ENCODE peak calls at places on chromosome 1, in ten cellular contexts. K is gastrocnemius medialis; C is prostate gland; P is RWPE1; L is brain microvascular endothelial cell; X is cardiac muscle cell; S is spleen; Q is A549; U is CD4-positive, alpha-beta memory T cell; R is HCT116. Z is an unnamed sample.

GRCh38 chr1:31108861-31109260 is 43.3 kb upstream of the PUM1 start:
- DNase-seq in K (no peak), C (no peak), P (no peak), L (no peak), X (no peak), S (no peak), Q (no peak), U (no peak), R (no peak), Z (no peak)

GRCh38 chr1:222784371-222784770 is 30.5 kb upstream of the DISP1 start:
- DNase-seq in K (no peak), C (no peak), P (no peak), L (no peak), X (no peak), S (no peak), Q (no peak), U (no peak), R (no peak), Z (no peak)

GRCh38 chr1:56644064-56644940 is 812 bp upstream of the PRKAA2 start:
- DNase-seq in K (peak), C (no peak), P (peak), L (peak), X (peak), S (no peak), Q (no peak), U (no peak), R (no peak), Z (no peak)

GRCh38 chr1:242824435-242824834 is 299.9 kb upstream of the PLD5 start:
- DNase-seq in K (no peak), C (no peak), P (peak), L (peak), X (no peak), S (no peak), Q (no peak), U (no peak), R (no peak), Z (no peak)

GRCh38 chr1:18284750-18285532 is 177.3 kb downstream of the IGSF21 start:
- DNase-seq in K (no peak), C (no peak), P (no peak), L (no peak), X (no peak), S (no peak), Q (no peak), U (no peak), R (no peak), Z (no peak)

GRCh38 chr1:95384570-95384969 is 150.6 kb downstream of the RWDD3 start:
- DNase-seq in K (no peak), C (no peak), P (peak), L (no peak), X (peak), S (no peak), Q (no peak), U (no peak), R (no peak), Z (no peak)

GRCh38 chr1:37822942-37823865 is 15.2 kb upstream of the YRDC start:
- DNase-seq in K (no peak), C (no peak), P (no peak), L (peak), X (no peak), S (no peak), Q (no peak), U (no peak), R (no peak), Z (no peak)

GRCh38 chr1:68015960-68016359 is 34.5 kb downstream of the DIRAS3 start:
- DNase-seq in K (no peak), C (no peak), P (no peak), L (no peak), X (no peak), S (no peak), Q (no peak), U (no peak), R (no peak), Z (no peak)

GRCh38 chr1:246152986-246153431 is 354.1 kb downstream of the SMYD3 start:
- DNase-seq in K (no peak), C (no peak), P (no peak), L (no peak), X (no peak), S (no peak), Q (no peak), U (no peak), R (no peak), Z (no peak)

GRCh38 chr1:65444128-65444527 is 23.7 kb downstream of the LEPR start:
- DNase-seq in K (no peak), C (no peak), P (no peak), L (no peak), X (no peak), S (no peak), Q (no peak), U (no peak), R (no peak), Z (no peak)

GRCh38 chr1:33383974-33384767 is 46.7 kb downstream of the PHC2 start:
- DNase-seq in K (no peak), C (no peak), P (peak), L (peak), X (no peak), S (no peak), Q (no peak), U (no peak), R (no peak), Z (no peak)

GRCh38 chr1:1605724-1606123 is 5.8 kb upstream of the FNDC10 start:
- DNase-seq in K (no peak), C (no peak), P (no peak), L (no peak), X (no peak), S (no peak), Q (no peak), U (no peak), R (no peak), Z (no peak)

GRCh38 chr1:227388214-227388613 is 69.9 kb upstream of the CDC42BPA start:
- DNase-seq in K (no peak), C (no peak), P (no peak), L (no peak), X (no peak), S (no peak), Q (no peak), U (no peak), R (no peak), Z (no peak)

GRCh38 chr1:72285074-72285425 is 2.7 kb upstream of the NEGR1 start:
- DNase-seq in K (peak), C (no peak), P (no peak), L (no peak), X (no peak), S (no peak), Q (no peak), U (no peak), R (no peak), Z (no peak)

GRCh38 chr1:152036316-152037216 is at the start of gene S100A11:
- DNase-seq in K (peak), C (peak), P (peak), L (peak), X (peak), S (peak), Q (peak), U (peak), R (peak), Z (peak)

GRCh38 chr1:244092293-244093264 is 41.5 kb downstream of the ZBTB18 start:
- DNase-seq in K (no peak), C (no peak), P (no peak), L (no peak), X (no peak), S (no peak), Q (peak), U (no peak), R (no peak), Z (no peak)

GRCh38 chr1:229714964-229715603 is 89.0 kb downstream of the URB2 start:
- DNase-seq in K (no peak), C (peak), P (peak), L (no peak), X (no peak), S (no peak), Q (peak), U (no peak), R (peak), Z (no peak)

GRCh38 chr1:4174291-4175200 is 274.5 kb upstream of the C1orf174 start:
- DNase-seq in K (no peak), C (no peak), P (no peak), L (no peak), X (no peak), S (peak), Q (no peak), U (no peak), R (no peak), Z (peak)

GRCh38 chr1:150981805-150982712 is at the start of gene ANXA9:
- DNase-seq in K (no peak), C (no peak), P (no peak), L (no peak), X (no peak), S (no peak), Q (no peak), U (no peak), R (no peak), Z (no peak)

GRCh38 chr1:205604825-205605544 is 26.8 kb downstream of the ELK4 start:
- DNase-seq in K (no peak), C (no peak), P (no peak), L (no peak), X (no peak), S (no peak), Q (no peak), U (no peak), R (no peak), Z (no peak)

DNA sequence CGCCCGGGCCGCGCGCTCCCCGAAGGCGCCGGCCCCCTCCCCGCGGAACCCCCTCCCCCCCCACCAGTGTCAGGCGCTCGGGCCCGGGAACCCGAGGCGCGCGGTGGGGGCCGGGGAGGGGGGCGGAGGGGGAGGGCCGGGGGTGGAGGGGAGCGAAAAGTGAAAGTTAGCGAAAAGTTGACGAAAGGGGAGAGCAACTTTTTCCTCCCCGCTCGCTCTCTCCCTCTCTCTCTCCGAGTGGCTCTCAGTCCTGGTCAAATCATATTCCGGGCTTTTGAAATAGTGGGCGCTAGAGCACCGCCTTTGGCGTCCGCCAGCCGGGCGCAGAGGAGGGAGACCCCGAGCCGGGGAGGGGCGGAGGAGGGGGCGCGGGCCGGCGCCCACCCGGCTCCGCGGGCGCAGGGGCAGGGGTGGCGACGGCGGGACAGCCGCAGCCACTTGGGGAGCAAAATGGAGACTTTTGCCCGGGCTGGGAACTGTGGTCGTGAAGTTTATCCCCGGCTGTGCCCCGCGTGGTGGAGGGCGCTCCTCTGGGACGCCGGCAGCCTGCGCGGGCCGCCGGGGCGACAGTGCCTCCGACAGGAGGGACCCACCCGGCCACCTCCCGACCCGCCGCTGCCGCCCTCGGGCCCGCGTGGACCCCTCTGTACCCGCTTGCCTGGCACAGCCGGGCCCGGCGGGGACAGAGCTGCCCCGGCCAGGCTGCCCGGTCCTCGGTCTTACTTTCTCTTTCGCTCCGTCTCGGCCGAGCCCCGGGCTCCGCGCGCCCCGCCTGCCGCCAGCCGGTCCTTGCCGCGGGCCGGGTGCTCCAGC is 694 bp downstream of the PRDM16 start:
- DNase-seq in K (no peak), C (peak), P (peak), L (peak), X (peak), S (peak), Q (peak), U (no peak), R (peak), Z (peak)
- H3K27ac ChIP-seq in K (no peak), C (peak), P (peak), L (no peak), X (peak), S (peak), Q (peak), U (no peak), R (peak), Z (peak)

GRCh38 chr1:59015708-59016107 is 231.9 kb upstream of the JUN start:
- DNase-seq in K (no peak), C (peak), P (peak), L (peak), X (no peak), S (no peak), Q (no peak), U (no peak), R (no peak), Z (no peak)
- H3K27ac ChIP-seq in K (no peak), C (peak), P (peak), L (peak), X (no peak), S (no peak), Q (peak), U (no peak), R (no peak), Z (no peak)

GRCh38 chr1:85282424-85282823 is 6.0 kb upstream of the BCL10 start:
- DNase-seq in K (no peak), C (no peak), P (no peak), L (no peak), X (peak), S (no peak), Q (peak), U (no peak), R (peak), Z (no peak)
- H3K27ac ChIP-seq in K (no peak), C (no peak), P (no peak), L (no peak), X (no peak), S (no peak), Q (no peak), U (no peak), R (no peak), Z (no peak)

GRCh38 chr1:91684599-91685196 is 184.0 kb downstream of the CDC7 start:
- DNase-seq in K (no peak), C (no peak), P (no peak), L (no peak), X (no peak), S (no peak), Q (no peak), U (no peak), R (no peak), Z (no peak)

GRCh38 chr1:91683598-91683951 is 182.9 kb downstream of the CDC7 start:
- DNase-seq in K (no peak), C (no peak), P (no peak), L (no peak), X (no peak), S (no peak), Q (no peak), U (no peak), R (no peak), Z (no peak)

GRCh38 chr1:91687452-91687851 is 186.8 kb downstream of the CDC7 start:
- DNase-seq in K (no peak), C (no peak), P (no peak), L (no peak), X (no peak), S (no peak), Q (no peak), U (no peak), R (no peak), Z (no peak)

GRCh38 chr1:91682882-91683597 is 182.4 kb downstream of the CDC7 start:
- DNase-seq in K (no peak), C (no peak), P (no peak), L (no peak), X (no peak), S (no peak), Q (no peak), U (no peak), R (no peak), Z (no peak)

DNA sequence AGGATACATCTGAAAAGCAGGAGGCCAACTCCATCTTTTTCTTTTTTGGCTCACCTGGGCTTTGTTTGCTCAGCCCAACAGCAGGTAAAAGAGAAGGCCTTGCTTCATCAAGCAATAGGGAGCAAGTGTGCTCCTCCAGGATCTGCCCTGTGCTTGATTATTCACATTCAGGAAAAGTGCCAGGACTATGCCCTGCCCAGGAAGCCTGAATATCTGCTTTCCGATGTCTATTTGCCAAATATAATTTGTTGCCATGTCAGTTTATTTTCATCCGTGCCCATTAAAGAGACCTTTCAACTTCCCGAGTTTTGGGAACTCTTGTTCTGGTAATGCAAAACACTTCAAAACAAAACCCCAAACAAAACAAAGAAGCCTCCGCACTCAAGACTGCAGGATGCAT is 185.3 kb downstream of the CDC7 start:
- DNase-seq in K (no peak), C (no peak), P (peak), L (no peak), X (no peak), S (no peak), Q (no peak), U (no peak), R (no peak), Z (no peak)
- H3K27ac ChIP-seq in K (peak), C (no peak), P (no peak), L (no peak), X (no peak), S (peak), Q (no peak), U (no peak), R (no peak), Z (no peak)

DNA sequence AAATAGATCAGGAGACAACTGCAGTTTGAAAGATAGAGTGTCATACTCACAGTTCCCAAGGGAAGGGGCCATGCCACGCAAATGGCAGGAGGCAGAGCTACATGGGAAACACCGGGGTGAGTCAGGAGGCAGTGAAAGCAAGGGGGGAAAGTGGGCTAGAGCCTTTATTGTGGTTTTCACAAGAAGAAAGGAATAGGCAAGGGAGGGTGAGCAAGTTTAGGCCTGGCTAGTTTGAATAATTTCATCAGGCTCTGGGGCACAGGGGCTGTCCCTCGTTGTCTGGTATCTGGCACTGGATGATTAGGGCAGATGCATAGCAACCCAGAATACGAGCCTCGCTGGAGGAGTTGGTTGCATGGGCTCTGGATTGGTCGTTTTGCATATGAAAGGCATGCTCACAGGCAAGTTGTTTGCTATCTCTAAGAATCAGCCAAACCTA is 17.0 kb upstream of the ITLN2 start:
- DNase-seq in K (no peak), C (no peak), P (no peak), L (no peak), X (no peak), S (no peak), Q (no peak), U (no peak), R (no peak), Z (no peak)
- H3K27ac ChIP-seq in K (no peak), C (no peak), P (no peak), L (no peak), X (no peak), S (no peak), Q (no peak), U (no peak), R (no peak), Z (no peak)

GRCh38 chr1:231682761-231683160 is 56.2 kb downstream of the DISC1 start:
- DNase-seq in K (no peak), C (no peak), P (no peak), L (no peak), X (no peak), S (no peak), Q (no peak), U (no peak), R (no peak), Z (no peak)

GRCh38 chr1:231686384-231686783 is 59.8 kb downstream of the DISC1 start:
- DNase-seq in K (no peak), C (no peak), P (no peak), L (no peak), X (no peak), S (no peak), Q (no peak), U (no peak), R (no peak), Z (no peak)

GRCh38 chr1:231683439-231684165 is 57.0 kb downstream of the DISC1 start:
- DNase-seq in K (no peak), C (no peak), P (no peak), L (peak), X (no peak), S (no peak), Q (no peak), U (no peak), R (no peak), Z (no peak)

GRCh38 chr1:231688989-231689388 is 62.4 kb downstream of the DISC1 start:
- DNase-seq in K (no peak), C (no peak), P (no peak), L (no peak), X (no peak), S (no peak), Q (no peak), U (no peak), R (no peak), Z (no peak)

GRCh38 chr1:231684333-231685244 is 58.0 kb downstream of the DISC1 start:
- DNase-seq in K (peak), C (peak), P (no peak), L (no peak), X (no peak), S (no peak), Q (no peak), U (no peak), R (no peak), Z (no peak)
- H3K27ac ChIP-seq in K (peak), C (peak), P (no peak), L (no peak), X (no peak), S (no peak), Q (no peak), U (no peak), R (no peak), Z (no peak)

GRCh38 chr1:156560585-156561163 is 11.7 kb downstream of the IQGAP3 start:
- DNase-seq in K (no peak), C (no peak), P (no peak), L (no peak), X (no peak), S (no peak), Q (no peak), U (no peak), R (no peak), Z (no peak)

GRCh38 chr1:156559797-156560112 is 12.6 kb downstream of the IQGAP3 start:
- DNase-seq in K (no peak), C (peak), P (no peak), L (no peak), X (no peak), S (no peak), Q (no peak), U (no peak), R (no peak), Z (no peak)

GRCh38 chr1:156571261-156571958 is 955 bp downstream of the IQGAP3 start:
- DNase-seq in K (no peak), C (no peak), P (peak), L (peak), X (no peak), S (no peak), Q (peak), U (no peak), R (no peak), Z (no peak)

GRCh38 chr1:156566436-156566835 is 5.9 kb downstream of the IQGAP3 start:
- DNase-seq in K (no peak), C (no peak), P (no peak), L (no peak), X (no peak), S (no peak), Q (no peak), U (no peak), R (no peak), Z (no peak)

DNA sequence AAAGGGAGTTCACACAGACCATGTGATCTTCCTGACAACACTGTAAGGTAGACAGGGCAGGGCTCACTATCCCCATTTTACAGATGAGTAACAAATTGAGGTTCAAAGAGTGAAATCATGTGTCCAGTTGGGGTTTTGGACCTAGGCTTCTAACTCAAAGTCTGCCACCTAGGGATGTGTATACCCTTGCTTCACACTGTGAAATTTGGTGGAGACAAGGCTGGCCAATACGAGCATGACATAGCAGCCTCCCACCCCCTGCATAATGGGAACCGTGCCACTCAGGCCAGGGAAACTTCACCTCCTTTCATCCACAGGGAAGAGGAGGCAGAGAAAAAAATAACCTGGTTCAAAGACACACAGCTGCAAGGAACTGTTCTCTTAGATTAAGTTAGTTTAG is 6.8 kb downstream of the IQGAP3 start:
- DNase-seq in K (no peak), C (no peak), P (no peak), L (no peak), X (no peak), S (no peak), Q (no peak), U (no peak), R (no peak), Z (no peak)
- H3K27ac ChIP-seq in K (no peak), C (no peak), P (no peak), L (no peak), X (no peak), S (no peak), Q (no peak), U (no peak), R (no peak), Z (no peak)

Z was measured in tibial artery.